ENCODE peak calls at places on chromosomes 2 and 18, in ten cellular contexts. Q, I, J, W, K, N, M, D, S and B are unnamed samples. For H3K9me3 and H3K36me3, the result is how much of the 10 kb centered on the place peaks cover.

GRCh38 chr2:83022631-83023210 is 1436.4 kb downstream of the SUCLG1 start:
- DNase-seq in Q (no peak), I (no peak), J (no peak), W (no peak), K (no peak), N (no peak), M (no peak), D (no peak), S (no peak), B (no peak)

GRCh38 chr2:170525566-170525900 is 189.6 kb upstream of the SP5 start:
- DNase-seq in Q (no peak), I (no peak), J (no peak), W (peak), K (peak), N (peak), M (peak), D (peak), S (no peak), B (no peak)

GRCh38 chr18:26470011-26470637 is 78.2 kb downstream of the KCTD1 start:
- DNase-seq in Q (no peak), I (no peak), J (no peak), W (no peak), K (no peak), N (no peak), M (no peak), D (no peak), S (no peak), B (no peak)

GRCh38 chr18:24265502-24266064 is 126.7 kb downstream of the CABYR start:
- DNase-seq in Q (no peak), I (no peak), J (no peak), W (no peak), K (no peak), N (no peak), M (no peak), D (no peak), S (no peak), B (no peak)

GRCh38 chr2:27723372-27724144 is 48.0 kb upstream of the MRPL33 start:
- DNase-seq in Q (no peak), I (peak), J (peak), W (peak), K (peak), N (peak), M (no peak), D (peak), S (no peak), B (peak)

GRCh38 chr2:37877457-37878315 is 47.4 kb upstream of the RMDN2 start:
- DNase-seq in Q (peak), I (no peak), J (peak), W (no peak), K (peak), N (no peak), M (no peak), D (peak), S (no peak), B (no peak)

GRCh38 chr2:86787701-86788100 is 3.0 kb downstream of the CD8A start:
- DNase-seq in Q (no peak), I (peak), J (no peak), W (peak), K (no peak), N (no peak), M (no peak), D (peak), S (no peak), B (no peak)

GRCh38 chr2:218860950-218861381 is 1.4 kb downstream of the WNT6 start:
- DNase-seq in Q (no peak), I (no peak), J (no peak), W (peak), K (no peak), N (peak), M (peak), D (peak), S (peak), B (no peak)

GRCh38 chr2:116545611-116546010 is 1268.9 kb upstream of the DDX18 start:
- DNase-seq in Q (no peak), I (no peak), J (no peak), W (no peak), K (no peak), N (no peak), M (no peak), D (no peak), S (no peak), B (no peak)
- H3K9me3 ChIP-seq in Q (under half), I (under half), J (under half), W (under half), K (under half), N (under half), M (under half), D (under half), S (under half), B (under half)

GRCh38 chr2:54619660-54620231 is 103.7 kb upstream of the EML6 start:
- DNase-seq in Q (no peak), I (no peak), J (no peak), W (no peak), K (no peak), N (no peak), M (no peak), D (no peak), S (no peak), B (no peak)

GRCh38 chr2:54614815-54615214 is 108.6 kb upstream of the EML6 start:
- DNase-seq in Q (no peak), I (no peak), J (no peak), W (no peak), K (no peak), N (no peak), M (no peak), D (no peak), S (no peak), B (no peak)

GRCh38 chr2:54615832-54616534 is 107.5 kb upstream of the EML6 start:
- DNase-seq in Q (no peak), I (no peak), J (no peak), W (no peak), K (no peak), N (no peak), M (no peak), D (no peak), S (no peak), B (no peak)

GRCh38 chr2:54618646-54619565 is 104.6 kb upstream of the EML6 start:
- DNase-seq in Q (no peak), I (no peak), J (no peak), W (no peak), K (no peak), N (no peak), M (no peak), D (no peak), S (no peak), B (no peak)

GRCh38 chr2:54617409-54617808 is 106.1 kb upstream of the EML6 start:
- DNase-seq in Q (no peak), I (no peak), J (no peak), W (no peak), K (no peak), N (no peak), M (no peak), D (no peak), S (no peak), B (no peak)
- H3K36me3 ChIP-seq in Q (half or more), I (half or more), J (under half), W (under half), K (under half), N (half or more), M (half or more), D (under half), S (half or more), B (under half)

GRCh38 chr2:109614715-109615636 is 812 bp downstream of the SOWAHC start:
- DNase-seq in Q (no peak), I (no peak), J (no peak), W (peak), K (peak), N (peak), M (peak), D (no peak), S (peak), B (peak)
- H3K4me3 ChIP-seq in Q (peak), I (peak), J (peak), W (peak), K (peak), N (peak), M (peak), D (peak), S (peak), B (peak)

GRCh38 chr2:107622741-107623310 is 203.9 kb upstream of the RGPD4 start:
- DNase-seq in Q (no peak), I (no peak), J (no peak), W (no peak), K (no peak), N (no peak), M (no peak), D (no peak), S (no peak), B (no peak)
- H3K9me3 ChIP-seq in Q (under half), I (under half), J (under half), W (under half), K (under half), N (under half), M (under half), D (under half), S (under half), B (under half)

GRCh38 chr2:127660291-127660578 is 14.3 kb downstream of the GPR17 start:
- DNase-seq in Q (no peak), I (no peak), J (no peak), W (peak), K (no peak), N (peak), M (no peak), D (no peak), S (no peak), B (no peak)

GRCh38 chr2:127657232-127657595 is 11.3 kb downstream of the GPR17 start:
- DNase-seq in Q (no peak), I (no peak), J (no peak), W (peak), K (no peak), N (no peak), M (peak), D (no peak), S (no peak), B (no peak)

GRCh38 chr2:127658146-127658545 is 12.2 kb downstream of the GPR17 start:
- DNase-seq in Q (no peak), I (no peak), J (no peak), W (no peak), K (no peak), N (peak), M (no peak), D (no peak), S (no peak), B (no peak)

GRCh38 chr2:127659408-127660290 is 13.7 kb downstream of the GPR17 start:
- DNase-seq in Q (no peak), I (no peak), J (no peak), W (peak), K (no peak), N (peak), M (peak), D (no peak), S (no peak), B (peak)

GRCh38 chr2:127658641-127659407 is 12.9 kb downstream of the GPR17 start:
- DNase-seq in Q (no peak), I (no peak), J (no peak), W (peak), K (no peak), N (peak), M (peak), D (no peak), S (no peak), B (peak)
- H3K36me3 ChIP-seq in Q (under half), I (under half), J (under half), W (under half), K (under half), N (under half), M (under half), D (under half), S (under half), B (under half)

GRCh38 chr2:156321243-156321904 is 11.1 kb downstream of the NR4A2 start:
- DNase-seq in Q (no peak), I (peak), J (no peak), W (no peak), K (peak), N (no peak), M (peak), D (no peak), S (peak), B (peak)

GRCh38 chr2:156322103-156322671 is 10.3 kb downstream of the NR4A2 start:
- DNase-seq in Q (no peak), I (peak), J (no peak), W (no peak), K (peak), N (no peak), M (no peak), D (no peak), S (no peak), B (peak)

GRCh38 chr2:156322681-156323211 is 9.8 kb downstream of the NR4A2 start:
- DNase-seq in Q (no peak), I (peak), J (no peak), W (no peak), K (no peak), N (no peak), M (no peak), D (no peak), S (no peak), B (no peak)

GRCh38 chr2:156319811-156320490 is 12.6 kb downstream of the NR4A2 start:
- DNase-seq in Q (no peak), I (no peak), J (no peak), W (peak), K (peak), N (peak), M (peak), D (no peak), S (no peak), B (peak)

DNA sequence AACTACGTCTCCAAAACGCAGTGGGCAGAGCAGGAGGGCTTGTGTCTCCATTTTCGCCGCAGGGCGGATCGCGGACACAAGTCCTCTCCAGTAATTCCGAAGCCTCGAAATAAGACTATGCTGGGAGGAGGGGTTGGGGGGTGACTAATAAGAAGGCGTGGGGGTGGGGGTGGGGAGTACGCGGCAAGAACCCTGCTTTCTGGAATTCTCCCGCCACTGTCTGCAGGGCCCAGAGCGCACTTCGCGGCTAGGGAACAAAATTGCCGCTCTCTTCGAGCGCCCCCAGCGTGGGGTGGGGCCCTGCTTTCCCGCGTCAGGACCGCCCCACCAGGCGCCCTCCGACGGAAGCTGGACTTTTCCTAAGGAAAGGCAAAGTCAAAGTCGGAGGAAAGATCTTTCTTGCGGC is 12.0 kb downstream of the NR4A2 start:
- DNase-seq in Q (no peak), I (no peak), J (no peak), W (no peak), K (peak), N (no peak), M (peak), D (no peak), S (no peak), B (peak)
- H3K4me3 ChIP-seq in Q (no peak), I (no peak), J (no peak), W (peak), K (peak), N (peak), M (peak), D (peak), S (no peak), B (peak)

DNA sequence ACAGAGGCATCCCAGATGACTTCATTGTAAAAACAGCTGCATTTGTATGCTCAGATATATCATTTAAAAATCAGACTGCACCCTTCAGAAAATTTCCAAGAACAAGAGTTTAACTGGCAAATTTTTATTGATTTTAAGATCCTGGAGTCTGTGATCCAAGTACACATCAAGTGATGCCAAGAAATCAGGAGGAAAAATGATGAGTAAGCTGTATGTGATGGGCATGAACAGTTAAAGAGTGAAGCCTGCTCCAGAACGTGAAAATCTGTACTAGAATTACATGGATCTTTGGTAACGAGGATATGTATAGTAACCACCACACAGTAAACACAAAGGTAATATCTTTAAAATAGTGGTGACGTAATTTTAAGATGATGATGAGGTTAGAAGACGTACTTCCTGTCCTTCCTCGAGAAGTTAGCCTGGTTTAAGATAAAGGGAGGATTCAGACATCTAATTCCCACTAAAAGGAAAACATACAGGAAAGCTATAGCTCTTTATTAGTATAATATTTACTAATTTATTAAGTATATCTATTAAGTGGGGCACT is 1374.3 kb upstream of the DDX18 start:
- DNase-seq in Q (no peak), I (no peak), J (no peak), W (no peak), K (no peak), N (no peak), M (no peak), D (no peak), S (no peak), B (no peak)
- H3K9me3 ChIP-seq in Q (under half), I (under half), J (under half), W (under half), K (under half), N (under half), M (under half), D (under half), S (under half), B (under half)